ENCODE peak calls at places on chromosomes 1 and 21, in seven cellular contexts. E, Y, M, C, R, Z and T are unnamed samples. For H3K4me1, the result is how much of the 10 kb centered on the place peaks cover.

GRCh38 chr1:204728456-204728855 is 42.9 kb upstream of the LRRN2 start:
- DNase-seq in Z (no peak), C (no peak), Y (no peak), E (no peak), M (no peak), R (peak), T (peak)

GRCh38 chr1:94874423-94874822 is 52.5 kb downstream of the CNN3 start:
- DNase-seq in E (no peak), R (no peak), Y (no peak), Z (no peak), M (no peak), C (no peak), T (no peak)

GRCh38 chr1:21378705-21379494 is 61.0 kb upstream of the NBPF3 start:
- DNase-seq in Z (no peak), E (no peak), Y (no peak), M (no peak), R (no peak), C (no peak), T (peak)

GRCh38 chr21:16954787-16955186 is 558.1 kb upstream of the CXADR start:
- DNase-seq in E (no peak), R (no peak), Z (no peak), C (no peak), Y (no peak), M (no peak), T (no peak)

GRCh38 chr1:201488817-201489581 is 17.9 kb downstream of the CSRP1 start:
- DNase-seq in C (no peak), Z (peak), M (peak), E (peak), Y (no peak), R (peak), T (peak)

GRCh38 chr1:143666851-143667250 is 304.9 kb downstream of the FAM72C start:
- DNase-seq in E (no peak), Y (no peak), Z (no peak), R (no peak), M (no peak), C (no peak), T (no peak)

GRCh38 chr1:201400257-201401230 is 1.4 kb upstream of the LAD1 start:
- DNase-seq in M (no peak), Z (no peak), Y (no peak), E (peak), R (no peak), C (no peak), T (no peak)

GRCh38 chr1:112904071-112904830 is 51.7 kb downstream of the SLC16A1 start:
- DNase-seq in M (no peak), Z (no peak), R (peak), C (no peak), Y (peak), E (peak), T (peak)

GRCh38 chr1:202016022-202016624 is 5.7 kb downstream of the ELF3 start:
- DNase-seq in E (no peak), Z (no peak), R (no peak), M (no peak), Y (no peak), C (no peak), T (no peak)

GRCh38 chr1:216771922-216772321 is 48.7 kb upstream of the ESRRG start:
- DNase-seq in E (no peak), Z (no peak), C (no peak), M (no peak), R (no peak), Y (no peak), T (no peak)

GRCh38 chr1:173469656-173470055 is 7.5 kb upstream of the PRDX6 start:
- DNase-seq in R (no peak), Y (no peak), E (no peak), C (no peak), Z (no peak), M (no peak), T (no peak)

GRCh38 chr1:227058321-227058751 is 118.2 kb downstream of the COQ8A start:
- DNase-seq in Y (no peak), C (no peak), Z (no peak), M (no peak), R (peak), E (peak), T (peak)

GRCh38 chr1:6502000-6502891 is 10.8 kb upstream of the PLEKHG5 start:
- DNase-seq in Y (no peak), R (no peak), E (peak), Z (no peak), M (peak), C (peak), T (no peak)

GRCh38 chr1:45359882-45360513 is 19.8 kb upstream of the MUTYH start:
- DNase-seq in Z (peak), R (peak), C (peak), Y (peak), E (peak), M (peak), T (peak)

GRCh38 chr1:204873714-204874113 is 3.1 kb downstream of the NFASC start:
- DNase-seq in Z (no peak), C (no peak), M (no peak), E (no peak), Y (no peak), R (no peak), T (no peak)

GRCh38 chr1:200676829-200677228 is 7.1 kb upstream of the DDX59 start:
- DNase-seq in C (no peak), E (no peak), R (no peak), Y (no peak), Z (no peak), M (no peak), T (no peak)

DNA sequence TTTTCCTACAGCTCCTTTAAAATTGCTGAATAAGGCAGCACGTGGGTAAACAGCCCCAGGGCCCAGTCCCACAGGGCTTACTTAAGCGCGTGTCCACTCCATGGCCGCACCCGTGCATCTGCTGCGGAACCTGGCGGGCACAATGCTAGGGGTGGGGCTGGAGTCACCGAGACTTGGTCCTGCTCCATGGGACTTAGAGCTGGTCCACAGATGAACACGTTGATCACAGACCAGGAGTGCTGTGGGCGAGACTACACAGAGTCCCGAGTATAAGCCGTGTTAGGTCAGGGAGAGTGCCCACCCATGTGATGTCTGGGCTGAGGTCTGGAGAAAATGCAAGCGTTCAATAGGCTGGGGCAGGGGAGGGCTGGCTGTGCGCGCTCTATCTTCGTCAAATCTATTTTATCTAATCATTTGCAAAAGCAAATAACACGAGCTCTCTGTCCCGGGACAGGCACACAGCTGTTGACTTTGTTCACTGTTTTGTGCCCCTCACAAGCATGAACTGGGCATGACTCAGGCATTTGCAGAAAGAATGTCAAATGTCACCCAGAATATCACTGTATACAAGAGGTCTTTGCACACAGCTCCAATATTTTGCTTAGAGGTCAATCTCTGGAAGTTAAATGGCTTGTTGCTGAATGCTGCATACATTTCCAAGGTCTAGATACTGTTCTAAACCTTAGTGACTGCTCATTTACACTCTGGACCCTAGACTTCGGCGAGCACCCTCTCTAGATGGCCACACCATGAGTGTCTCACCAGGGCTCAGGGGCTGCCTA is 119.4 kb downstream of the CRYAA start:
- DNase-seq in C (no peak), E (no peak), Y (no peak), M (no peak), R (no peak), Z (no peak), T (no peak)
- H3K27ac ChIP-seq in C (no peak), E (no peak), Y (no peak), M (no peak), R (no peak), Z (no peak), T (no peak)

DNA sequence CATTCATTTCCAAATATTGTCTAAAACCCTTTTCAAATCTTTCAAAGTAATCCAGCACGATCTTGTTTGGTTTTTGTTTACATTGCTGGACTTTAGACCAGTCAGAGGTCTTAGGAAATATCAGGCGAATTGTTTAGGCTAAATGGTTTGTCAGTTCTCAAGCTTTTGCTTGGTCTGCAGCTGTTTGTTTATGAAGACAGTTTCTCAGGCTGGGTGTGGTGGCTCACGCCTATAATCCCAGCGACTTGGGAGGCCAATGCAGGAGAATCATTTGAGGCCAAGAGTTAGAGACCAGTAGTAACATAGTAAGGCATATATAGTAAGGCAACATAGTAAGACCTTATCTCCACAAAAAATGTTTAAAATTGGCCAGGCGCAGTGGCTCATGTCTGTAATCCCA is 77.5 kb downstream of the DNTTIP2 start:
- DNase-seq in R (no peak), Z (no peak), E (no peak), C (no peak), Y (no peak), M (no peak), T (peak)
- H3K4me1 ChIP-seq in R (under half), Z (under half), E (half or more), C (under half), Y (under half), M (under half), T (half or more)

GRCh38 chr21:38752051-38752505 is 53.7 kb upstream of the ETS2 start:
- DNase-seq in R (no peak), C (no peak), M (no peak), Z (no peak), Y (no peak), E (no peak), T (no peak)
- H3K27ac ChIP-seq in R (no peak), C (no peak), M (no peak), Z (no peak), Y (no peak), E (no peak), T (no peak)

GRCh38 chr1:153375511-153375910 is at the start of gene S100A12:
- DNase-seq in E (peak), C (no peak), M (no peak), Y (no peak), Z (no peak), R (peak), T (no peak)

GRCh38 chr1:153374077-153374476 is 1.3 kb downstream of the S100A12 start:
- DNase-seq in C (no peak), Z (no peak), R (no peak), Y (no peak), M (no peak), E (no peak), T (no peak)

GRCh38 chr1:153366261-153366660 is 8.6 kb downstream of the S100A9 start:
- DNase-seq in Z (no peak), C (no peak), R (no peak), Y (no peak), M (no peak), E (no peak), T (no peak)

GRCh38 chr1:153368477-153368876 is 6.9 kb downstream of the S100A12 start:
- DNase-seq in E (no peak), Z (no peak), Y (no peak), M (no peak), C (no peak), R (no peak), T (no peak)

GRCh38 chr1:153371231-153371630 is 4.2 kb downstream of the S100A12 start:
- DNase-seq in Y (no peak), Z (no peak), R (peak), C (no peak), M (no peak), E (no peak), T (no peak)
- H3K4me1 ChIP-seq in Y (under half), Z (under half), R (under half), C (under half), M (under half), E (under half), T (under half)

GRCh38 chr1:199522936-199523335 is 504.6 kb upstream of the NR5A2 start:
- DNase-seq in M (no peak), E (peak), C (no peak), R (no peak), Y (no peak), Z (no peak), T (no peak)
- H3K27ac ChIP-seq in M (no peak), E (no peak), C (no peak), R (no peak), Y (no peak), Z (no peak), T (no peak)

DNA sequence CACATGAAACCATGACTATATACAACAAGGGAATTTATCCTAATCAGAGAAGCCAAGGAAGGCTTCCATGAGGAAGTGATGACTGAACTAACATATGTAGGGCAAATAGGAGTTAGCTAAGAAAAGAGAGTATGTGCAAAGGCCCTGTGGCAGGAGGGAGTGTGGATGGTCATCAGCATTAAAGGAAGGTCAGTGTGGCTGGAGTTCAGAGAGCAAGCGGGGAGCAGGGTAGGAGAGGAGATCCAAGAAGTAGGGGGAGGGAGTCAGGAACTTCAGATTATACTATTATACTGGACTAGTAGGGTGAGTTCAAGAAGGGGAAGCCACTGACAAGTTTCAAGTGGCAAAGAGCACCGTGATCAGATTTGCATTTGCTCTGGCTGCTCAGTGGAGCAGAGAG is 8.4 kb downstream of the MAP7D1 start:
- DNase-seq in Z (no peak), E (no peak), C (no peak), M (no peak), Y (no peak), R (no peak), T (no peak)
- H3K4me1 ChIP-seq in Z (under half), E (half or more), C (half or more), M (under half), Y (half or more), R (half or more), T (under half)

GRCh38 chr1:180187626-180188025 is 33.0 kb downstream of the QSOX1 start:
- DNase-seq in E (no peak), Y (no peak), R (no peak), C (no peak), Z (no peak), M (no peak), T (no peak)
- H3K27ac ChIP-seq in E (no peak), Y (no peak), R (no peak), C (no peak), Z (no peak), M (no peak), T (no peak)

DNA sequence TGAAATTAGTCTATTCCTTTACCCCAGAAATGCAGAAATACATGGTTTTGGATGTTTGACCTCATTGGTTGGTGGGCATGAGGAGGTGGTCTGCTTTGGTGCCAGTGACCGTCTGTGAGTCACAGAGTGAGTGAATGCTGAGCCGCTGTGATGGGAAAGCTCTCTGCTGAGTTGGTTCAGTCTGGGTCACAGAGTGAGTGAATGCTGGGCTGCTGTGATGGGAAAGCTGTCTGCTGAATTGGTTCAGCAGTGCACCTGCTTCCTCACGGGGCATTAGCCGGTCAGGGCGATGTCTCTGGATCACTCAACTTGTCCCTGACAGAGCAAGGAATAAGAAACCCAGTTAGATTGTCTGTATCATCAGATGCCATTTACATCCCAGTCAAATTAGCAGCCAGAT is 40.8 kb downstream of the ADARB1 start:
- DNase-seq in E (no peak), Y (no peak), M (no peak), C (no peak), Z (no peak), R (no peak), T (no peak)
- H3K4me1 ChIP-seq in E (under half), Y (under half), M (under half), C (under half), Z (under half), R (under half), T (under half)

DNA sequence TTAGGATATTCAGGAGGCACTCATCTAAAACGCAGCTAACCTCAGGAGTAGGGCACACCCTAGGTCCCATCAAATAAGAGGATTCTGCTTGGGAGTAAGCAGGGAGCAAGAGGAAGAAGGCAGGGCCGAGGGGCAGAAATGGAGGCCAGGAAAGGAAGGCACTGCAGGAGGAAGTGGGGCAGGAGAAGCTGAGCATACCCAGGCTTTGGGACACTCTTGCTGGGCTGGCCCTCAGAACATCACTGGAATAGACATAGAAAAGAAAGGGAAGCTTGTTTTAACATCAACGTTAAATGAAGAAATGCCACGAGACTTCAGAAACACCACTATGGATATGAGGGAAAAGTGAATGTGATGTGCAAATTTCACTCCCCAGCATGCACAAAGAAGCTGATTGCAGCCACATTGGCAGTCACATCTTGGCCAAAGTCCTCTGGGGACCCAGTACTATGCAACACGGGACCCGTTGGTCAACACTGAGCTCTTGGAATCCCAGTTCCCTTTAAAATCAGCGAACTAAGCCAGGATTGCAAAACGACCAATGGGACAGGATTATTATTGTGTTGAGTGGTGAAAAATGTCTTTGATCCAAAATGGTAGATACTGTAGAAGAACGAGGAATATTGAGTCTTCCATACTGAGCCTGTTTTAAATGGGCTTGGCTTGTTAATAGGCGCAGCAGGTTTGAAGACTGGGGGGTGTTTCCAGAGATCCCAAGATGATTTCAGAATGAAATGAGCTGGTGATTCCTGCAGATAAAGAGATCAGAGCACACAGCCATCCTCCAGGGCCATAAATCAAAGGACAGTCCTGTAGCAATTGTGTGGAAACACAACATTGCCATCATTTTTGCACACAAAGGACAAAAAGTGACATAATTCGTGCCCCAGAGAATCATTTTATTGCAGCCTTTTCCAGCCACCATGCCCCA is 152.4 kb downstream of the TOMM20 start:
- DNase-seq in C (peak), R (no peak), Y (no peak), Z (no peak), M (no peak), E (no peak), T (no peak)
- H3K27ac ChIP-seq in C (peak), R (peak), Y (no peak), Z (no peak), M (peak), E (peak), T (peak)